ENCODE peak calls at places on chromosomes 5 and 9, in nine cellular contexts. One of them, this sample, is unnamed.

GRCh38 chr5:133063965-133064364 is 12.2 kb downstream of the HSPA4 start:
- DNase-seq in stimulated activated CD4-positive, alpha-beta T cell treated with anti-CD3 and anti-CD28 coated beads, Interleukin-1b, Interleukin-23, amount 100 ng/mL, for 4 hours: no peak
- DNase-seq in foreskin fibroblast: no peak
- DNase-seq in ELR: no peak
- DNase-seq in HEK293T: no peak
- DNase-seq in NCI-H510A treated with DMSO at 0.1 percent for 48 hours: no peak
- DNase-seq in NCI-H460: no peak
- DNase-seq in amygdala: no peak
- DNase-seq in caudate nucleus: no peak
- DNase-seq in this sample: no peak

GRCh38 chr5:174355208-174355612 is 309.7 kb downstream of the NSG2 start:
- DNase-seq in stimulated activated CD4-positive, alpha-beta T cell treated with anti-CD3 and anti-CD28 coated beads, Interleukin-1b, Interleukin-23, amount 100 ng/mL, for 4 hours: no peak
- DNase-seq in foreskin fibroblast: peak; percentile 21
- DNase-seq in ELR: peak; percentile 81
- DNase-seq in HEK293T: no peak
- DNase-seq in NCI-H510A treated with DMSO at 0.1 percent for 48 hours: no peak
- DNase-seq in NCI-H460: peak; percentile 83
- DNase-seq in amygdala: no peak
- DNase-seq in caudate nucleus: no peak
- DNase-seq in this sample: no peak

GRCh38 chr5:142360607-142361120 is 35.8 kb upstream of the SPRY4 start:
- DNase-seq in stimulated activated CD4-positive, alpha-beta T cell treated with anti-CD3 and anti-CD28 coated beads, Interleukin-1b, Interleukin-23, amount 100 ng/mL, for 4 hours: no peak
- DNase-seq in foreskin fibroblast: peak; percentile 62
- DNase-seq in ELR: peak; percentile 89
- DNase-seq in HEK293T: peak; percentile 43
- DNase-seq in NCI-H510A treated with DMSO at 0.1 percent for 48 hours: peak; percentile 22
- DNase-seq in NCI-H460: peak; percentile 55
- DNase-seq in amygdala: no peak
- DNase-seq in caudate nucleus: no peak
- DNase-seq in this sample: no peak

GRCh38 chr9:9718691-9719090 is 894.1 kb downstream of the PTPRD start:
- DNase-seq in stimulated activated CD4-positive, alpha-beta T cell treated with anti-CD3 and anti-CD28 coated beads, Interleukin-1b, Interleukin-23, amount 100 ng/mL, for 4 hours: no peak
- DNase-seq in foreskin fibroblast: no peak
- DNase-seq in ELR: no peak
- DNase-seq in HEK293T: no peak
- DNase-seq in NCI-H510A treated with DMSO at 0.1 percent for 48 hours: no peak
- DNase-seq in NCI-H460: no peak
- DNase-seq in amygdala: no peak
- DNase-seq in caudate nucleus: no peak
- DNase-seq in this sample: no peak

GRCh38 chr9:137456061-137456863 is 2.9 kb downstream of the NSMF start:
- DNase-seq in stimulated activated CD4-positive, alpha-beta T cell treated with anti-CD3 and anti-CD28 coated beads, Interleukin-1b, Interleukin-23, amount 100 ng/mL, for 4 hours: no peak
- DNase-seq in foreskin fibroblast: peak; percentile 49
- DNase-seq in ELR: no peak
- DNase-seq in HEK293T: no peak
- DNase-seq in NCI-H510A treated with DMSO at 0.1 percent for 48 hours: no peak
- DNase-seq in NCI-H460: no peak
- DNase-seq in amygdala: no peak
- DNase-seq in caudate nucleus: no peak
- DNase-seq in this sample: no peak

GRCh38 chr9:70947086-70947485 is 174.3 kb downstream of the TRPM3 start:
- DNase-seq in stimulated activated CD4-positive, alpha-beta T cell treated with anti-CD3 and anti-CD28 coated beads, Interleukin-1b, Interleukin-23, amount 100 ng/mL, for 4 hours: no peak
- DNase-seq in foreskin fibroblast: peak; percentile 12
- DNase-seq in ELR: peak; percentile 40
- DNase-seq in HEK293T: no peak
- DNase-seq in NCI-H510A treated with DMSO at 0.1 percent for 48 hours: no peak
- DNase-seq in NCI-H460: no peak
- DNase-seq in amygdala: no peak
- DNase-seq in caudate nucleus: no peak
- DNase-seq in this sample: no peak

GRCh38 chr5:134430001-134430569 is 18.4 kb upstream of the CDKN2AIPNL start:
- DNase-seq in stimulated activated CD4-positive, alpha-beta T cell treated with anti-CD3 and anti-CD28 coated beads, Interleukin-1b, Interleukin-23, amount 100 ng/mL, for 4 hours: no peak
- DNase-seq in foreskin fibroblast: no peak
- DNase-seq in ELR: no peak
- DNase-seq in HEK293T: no peak
- DNase-seq in NCI-H510A treated with DMSO at 0.1 percent for 48 hours: no peak
- DNase-seq in NCI-H460: no peak
- DNase-seq in amygdala: no peak
- DNase-seq in caudate nucleus: no peak
- DNase-seq in this sample: no peak

GRCh38 chr9:131835132-131835910 is 95.4 kb upstream of the RAPGEF1 start:
- DNase-seq in stimulated activated CD4-positive, alpha-beta T cell treated with anti-CD3 and anti-CD28 coated beads, Interleukin-1b, Interleukin-23, amount 100 ng/mL, for 4 hours: no peak
- DNase-seq in foreskin fibroblast: no peak
- DNase-seq in ELR: no peak
- DNase-seq in HEK293T: no peak
- DNase-seq in NCI-H510A treated with DMSO at 0.1 percent for 48 hours: no peak
- DNase-seq in NCI-H460: no peak
- DNase-seq in amygdala: no peak
- DNase-seq in caudate nucleus: no peak
- DNase-seq in this sample: no peak

GRCh38 chr9:65444943-65445342 is 159.9 kb upstream of the FOXD4L5 start:
- DNase-seq in stimulated activated CD4-positive, alpha-beta T cell treated with anti-CD3 and anti-CD28 coated beads, Interleukin-1b, Interleukin-23, amount 100 ng/mL, for 4 hours: no peak
- DNase-seq in foreskin fibroblast: no peak
- DNase-seq in ELR: no peak
- DNase-seq in HEK293T: no peak
- DNase-seq in NCI-H510A treated with DMSO at 0.1 percent for 48 hours: no peak
- DNase-seq in NCI-H460: no peak
- DNase-seq in amygdala: no peak
- DNase-seq in caudate nucleus: no peak
- DNase-seq in this sample: no peak

GRCh38 chr9:84871983-84872382 is 202.5 kb downstream of the NTRK2 start:
- DNase-seq in stimulated activated CD4-positive, alpha-beta T cell treated with anti-CD3 and anti-CD28 coated beads, Interleukin-1b, Interleukin-23, amount 100 ng/mL, for 4 hours: no peak
- DNase-seq in foreskin fibroblast: no peak
- DNase-seq in ELR: no peak
- DNase-seq in HEK293T: no peak
- DNase-seq in NCI-H510A treated with DMSO at 0.1 percent for 48 hours: no peak
- DNase-seq in NCI-H460: no peak
- DNase-seq in amygdala: no peak
- DNase-seq in caudate nucleus: no peak
- DNase-seq in this sample: no peak

GRCh38 chr9:89382026-89382986 is 64.0 kb downstream of the SECISBP2 start:
- DNase-seq in stimulated activated CD4-positive, alpha-beta T cell treated with anti-CD3 and anti-CD28 coated beads, Interleukin-1b, Interleukin-23, amount 100 ng/mL, for 4 hours: no peak
- DNase-seq in foreskin fibroblast: no peak
- DNase-seq in ELR: no peak
- DNase-seq in HEK293T: no peak
- DNase-seq in NCI-H510A treated with DMSO at 0.1 percent for 48 hours: no peak
- DNase-seq in NCI-H460: no peak
- DNase-seq in amygdala: no peak
- DNase-seq in caudate nucleus: no peak
- DNase-seq in this sample: no peak

GRCh38 chr9:94802795-94803194 is 76.3 kb downstream of the AOPEP start:
- DNase-seq in stimulated activated CD4-positive, alpha-beta T cell treated with anti-CD3 and anti-CD28 coated beads, Interleukin-1b, Interleukin-23, amount 100 ng/mL, for 4 hours: no peak
- DNase-seq in foreskin fibroblast: no peak
- DNase-seq in ELR: peak; percentile 84
- DNase-seq in HEK293T: no peak
- DNase-seq in NCI-H510A treated with DMSO at 0.1 percent for 48 hours: no peak
- DNase-seq in NCI-H460: no peak
- DNase-seq in amygdala: no peak
- DNase-seq in caudate nucleus: no peak
- DNase-seq in this sample: no peak

GRCh38 chr5:74257645-74258328 is 382.7 kb downstream of the ENC1 start:
- DNase-seq in stimulated activated CD4-positive, alpha-beta T cell treated with anti-CD3 and anti-CD28 coated beads, Interleukin-1b, Interleukin-23, amount 100 ng/mL, for 4 hours: no peak
- DNase-seq in foreskin fibroblast: peak; percentile 43
- DNase-seq in ELR: peak; percentile 30
- DNase-seq in HEK293T: peak; percentile 19
- DNase-seq in NCI-H510A treated with DMSO at 0.1 percent for 48 hours: no peak
- DNase-seq in NCI-H460: no peak
- DNase-seq in amygdala: no peak
- DNase-seq in caudate nucleus: no peak
- DNase-seq in this sample: no peak

GRCh38 chr5:81800797-81801196 is 49.9 kb upstream of the SSBP2 start:
- DNase-seq in stimulated activated CD4-positive, alpha-beta T cell treated with anti-CD3 and anti-CD28 coated beads, Interleukin-1b, Interleukin-23, amount 100 ng/mL, for 4 hours: no peak
- DNase-seq in foreskin fibroblast: no peak
- DNase-seq in ELR: no peak
- DNase-seq in HEK293T: no peak
- DNase-seq in NCI-H510A treated with DMSO at 0.1 percent for 48 hours: no peak
- DNase-seq in NCI-H460: no peak
- DNase-seq in amygdala: no peak
- DNase-seq in caudate nucleus: no peak
- DNase-seq in this sample: no peak

GRCh38 chr5:33611882-33612281 is 171.1 kb downstream of the TARS1 start:
- DNase-seq in stimulated activated CD4-positive, alpha-beta T cell treated with anti-CD3 and anti-CD28 coated beads, Interleukin-1b, Interleukin-23, amount 100 ng/mL, for 4 hours: no peak
- DNase-seq in foreskin fibroblast: peak; percentile 49
- DNase-seq in ELR: peak; percentile 74
- DNase-seq in HEK293T: no peak
- DNase-seq in NCI-H510A treated with DMSO at 0.1 percent for 48 hours: no peak
- DNase-seq in NCI-H460: no peak
- DNase-seq in amygdala: no peak
- DNase-seq in caudate nucleus: no peak
- DNase-seq in this sample: no peak